ENCODE peak calls at places on chromosomes 4 and X, in eight cellular contexts. One of them, this sample, is unnamed.

GRCh38 chr4:123667496-123667895 is 270.9 kb downstream of the SPRY1 start:
- DNase-seq in Calu3: no peak
- DNase-seq in GM12864: no peak
- DNase-seq in T-cell: no peak
- DNase-seq in nephron progenitor cell: no peak
- DNase-seq in right atrium auricular region: no peak
- DNase-seq in amygdala: no peak
- DNase-seq in cardiac fibroblast: peak; percentile 24
- DNase-seq in this sample: no peak

GRCh38 chr4:8817813-8818062 is 53.9 kb downstream of the HMX1 start:
- DNase-seq in cardiac fibroblast: no peak
- DNase-seq in amygdala: no peak
- DNase-seq in T-cell: no peak
- DNase-seq in nephron progenitor cell: no peak
- DNase-seq in Calu3: no peak
- DNase-seq in right atrium auricular region: no peak
- DNase-seq in GM12864: no peak
- DNase-seq in this sample: no peak

GRCh38 chr4:623914-624626 is 1.3 kb upstream of the PDE6B start:
- DNase-seq in nephron progenitor cell: no peak
- DNase-seq in right atrium auricular region: no peak
- DNase-seq in GM12864: no peak
- DNase-seq in cardiac fibroblast: no peak
- DNase-seq in T-cell: no peak
- DNase-seq in amygdala: no peak
- DNase-seq in Calu3: no peak
- DNase-seq in this sample: no peak

GRCh38 chr4:173038192-173038896 is 130.3 kb upstream of the GALNT7 start:
- DNase-seq in right atrium auricular region: no peak
- DNase-seq in cardiac fibroblast: no peak
- DNase-seq in amygdala: no peak
- DNase-seq in Calu3: no peak
- DNase-seq in T-cell: no peak
- DNase-seq in GM12864: no peak
- DNase-seq in nephron progenitor cell: no peak
- DNase-seq in this sample: no peak

GRCh38 chrX:10485331-10485730 is 135.1 kb downstream of the MID1 start:
- DNase-seq in right atrium auricular region: no peak
- DNase-seq in nephron progenitor cell: no peak
- DNase-seq in amygdala: no peak
- DNase-seq in T-cell: no peak
- DNase-seq in GM12864: no peak
- DNase-seq in Calu3: no peak
- DNase-seq in cardiac fibroblast: peak; percentile 42
- DNase-seq in this sample: no peak

GRCh38 chr4:79528241-79528706 is 120.2 kb upstream of the GK2 start:
- DNase-seq in T-cell: no peak
- DNase-seq in GM12864: no peak
- DNase-seq in nephron progenitor cell: no peak
- DNase-seq in Calu3: peak; percentile 6
- DNase-seq in amygdala: no peak
- DNase-seq in cardiac fibroblast: peak; percentile 2
- DNase-seq in right atrium auricular region: no peak
- DNase-seq in this sample: no peak

GRCh38 chr4:72449705-72450104 is 119.3 kb downstream of the ADAMTS3 start:
- DNase-seq in Calu3: no peak
- DNase-seq in GM12864: no peak
- DNase-seq in nephron progenitor cell: no peak
- DNase-seq in T-cell: no peak
- DNase-seq in amygdala: no peak
- DNase-seq in right atrium auricular region: no peak
- DNase-seq in cardiac fibroblast: no peak
- DNase-seq in this sample: no peak

GRCh38 chrX:38561951-38562719 is 793 bp downstream of the TSPAN7 start:
- DNase-seq in Calu3: no peak
- DNase-seq in cardiac fibroblast: no peak
- DNase-seq in right atrium auricular region: no peak
- DNase-seq in nephron progenitor cell: peak; percentile 41
- DNase-seq in T-cell: peak; percentile 4
- DNase-seq in GM12864: no peak
- DNase-seq in amygdala: peak; percentile 2
- DNase-seq in this sample: peak; percentile 22